ENCODE peak calls at places on chromosomes 2 and 18, in six cellular contexts. A is astrocyte, G is right lobe of liver, L is AG10803, J is neuronal stem cell, H is nephron progenitor cell. K is an unnamed sample.

GRCh38 chr18:75438891-75439290 is 11.4 kb upstream of the SMIM21 start:
- DNase-seq in G (no peak), H (no peak), L (peak), J (no peak), A (peak), K (no peak)

GRCh38 chr18:14074187-14074586 is 58.0 kb downstream of the ZNF519 start:
- DNase-seq in L (no peak), A (no peak), J (no peak), G (no peak), H (no peak), K (no peak)

GRCh38 chr2:112693596-112693995 is 27.2 kb upstream of the NT5DC4 start:
- DNase-seq in G (no peak), A (no peak), H (no peak), J (no peak), L (no peak), K (no peak)

GRCh38 chr2:134402385-134402784 is 148.5 kb downstream of the MGAT5 start:
- DNase-seq in L (peak), H (no peak), G (peak), J (no peak), A (peak), K (peak)

GRCh38 chr2:122980672-122981071 is 1044.4 kb upstream of the CNTNAP5 start:
- DNase-seq in H (no peak), J (no peak), L (peak), G (no peak), A (no peak), K (peak)

GRCh38 chr2:43898958-43899346 is 60.2 kb downstream of the ABCG8 start:
- DNase-seq in L (no peak), G (no peak), J (no peak), A (no peak), H (no peak), K (no peak)

GRCh38 chr2:239165206-239165831 is 235.5 kb downstream of the HDAC4 start:
- DNase-seq in H (no peak), G (peak), J (no peak), A (no peak), L (no peak), K (no peak)

GRCh38 chr2:62457555-62457954 is 48.4 kb downstream of the TMEM17 start:
- DNase-seq in A (no peak), H (no peak), G (no peak), L (no peak), J (no peak), K (no peak)

GRCh38 chr2:915979-916378 is 34.7 kb upstream of the SNTG2 start:
- DNase-seq in G (no peak), J (no peak), A (no peak), H (no peak), L (no peak), K (no peak)

GRCh38 chr2:142750858-142751257 is 126.6 kb upstream of the KYNU start:
- DNase-seq in G (no peak), J (no peak), H (no peak), L (no peak), A (no peak), K (no peak)

GRCh38 chr2:13212115-13212514 is 495.4 kb downstream of the TRIB2 start:
- DNase-seq in G (no peak), A (no peak), H (no peak), J (no peak), L (no peak), K (no peak)

GRCh38 chr2:238973038-238973772 is 125.3 kb downstream of the TWIST2 start:
- DNase-seq in A (peak), J (no peak), H (no peak), G (no peak), L (peak), K (peak)

GRCh38 chr2:138267902-138268254 is 233.7 kb upstream of the SPOPL start:
- DNase-seq in L (peak), H (no peak), G (no peak), J (no peak), A (no peak), K (no peak)

GRCh38 chr2:135582383-135582782 is 51.1 kb downstream of the R3HDM1 start:
- DNase-seq in J (no peak), A (no peak), H (no peak), G (no peak), L (no peak), K (no peak)

GRCh38 chr2:164898475-164898874 is 56.9 kb downstream of the SLC38A11 start:
- DNase-seq in L (peak), G (no peak), A (peak), J (no peak), H (no peak), K (peak)

GRCh38 chr18:40685241-40685640 is 1269.8 kb upstream of the PIK3C3 start:
- DNase-seq in A (no peak), J (no peak), H (no peak), L (no peak), G (no peak), K (no peak)

GRCh38 chr2:203759692-203760365 is 53.4 kb downstream of the CD28 start:
- DNase-seq in L (peak), H (no peak), A (peak), J (no peak), G (no peak), K (peak)

GRCh38 chr18:31612124-31612523 is 20.4 kb downstream of the TTR start:
- DNase-seq in J (no peak), H (no peak), G (no peak), A (peak), L (no peak), K (no peak)

GRCh38 chr2:100275200-100275589 is 47.1 kb downstream of the LONRF2 start:
- DNase-seq in G (no peak), L (no peak), H (no peak), J (no peak), A (no peak), K (no peak)

GRCh38 chr2:16908671-16909070 is 243.0 kb upstream of the CYRIA start:
- DNase-seq in G (no peak), H (no peak), A (peak), J (no peak), L (no peak), K (no peak)

GRCh38 chr2:161798027-161798426 is 173.8 kb downstream of the SLC4A10 start:
- DNase-seq in J (no peak), L (no peak), A (no peak), G (no peak), H (no peak), K (no peak)

GRCh38 chr2:190563109-190563508 is 28.6 kb upstream of the NEMP2 start:
- DNase-seq in A (no peak), L (no peak), J (no peak), H (no peak), G (no peak), K (no peak)

K was measured in fibroblast of villous mesenchyme.